ENCODE peak calls at places on chromosomes 1 and 21, in seven cellular contexts. One of them, this sample, is unnamed.

GRCh38 chr1:177181631-177182291 is 11.0 kb downstream of the BRINP2 start:
- DNase-seq in tibial artery: peak; percentile 66
- DNase-seq in heart right ventricle: peak; percentile 52
- DNase-seq in naive thymus-derived CD4-positive, alpha-beta T cell: no peak
- DNase-seq in body of pancreas: peak; percentile 48
- DNase-seq in fibroblast of lung: peak; percentile 53
- DNase-seq in left ventricle myocardium inferior: peak; percentile 47
- DNase-seq in this sample: peak; percentile 68

GRCh38 chr1:150387200-150387599 is 23.3 kb downstream of the RPRD2 start:
- DNase-seq in body of pancreas: no peak
- DNase-seq in naive thymus-derived CD4-positive, alpha-beta T cell: no peak
- DNase-seq in fibroblast of lung: no peak
- DNase-seq in left ventricle myocardium inferior: no peak
- DNase-seq in heart right ventricle: no peak
- DNase-seq in tibial artery: no peak
- DNase-seq in this sample: no peak

GRCh38 chr1:85584923-85585322 is 4.4 kb downstream of the CCN1 start:
- DNase-seq in heart right ventricle: no peak
- DNase-seq in body of pancreas: no peak
- DNase-seq in fibroblast of lung: no peak
- DNase-seq in naive thymus-derived CD4-positive, alpha-beta T cell: no peak
- DNase-seq in tibial artery: no peak
- DNase-seq in left ventricle myocardium inferior: no peak
- DNase-seq in this sample: no peak

GRCh38 chr1:86515597-86515996 is 31.3 kb upstream of the CLCA4 start:
- DNase-seq in naive thymus-derived CD4-positive, alpha-beta T cell: no peak
- DNase-seq in heart right ventricle: no peak
- DNase-seq in left ventricle myocardium inferior: no peak
- DNase-seq in fibroblast of lung: peak; percentile 28
- DNase-seq in tibial artery: no peak
- DNase-seq in body of pancreas: no peak
- DNase-seq in this sample: no peak

GRCh38 chr21:42571391-42572150 is 57.9 kb downstream of the SLC37A1 start:
- DNase-seq in tibial artery: peak; percentile 41
- DNase-seq in fibroblast of lung: no peak
- DNase-seq in body of pancreas: no peak
- DNase-seq in naive thymus-derived CD4-positive, alpha-beta T cell: no peak
- DNase-seq in heart right ventricle: no peak
- DNase-seq in left ventricle myocardium inferior: no peak
- DNase-seq in this sample: no peak

GRCh38 chr1:22104865-22105437 is 37.9 kb downstream of the WNT4 start:
- DNase-seq in fibroblast of lung: no peak
- DNase-seq in tibial artery: no peak
- DNase-seq in heart right ventricle: no peak
- DNase-seq in left ventricle myocardium inferior: no peak
- DNase-seq in body of pancreas: no peak
- DNase-seq in naive thymus-derived CD4-positive, alpha-beta T cell: peak; percentile 74
- DNase-seq in this sample: no peak

GRCh38 chr21:15182731-15183130 is 117.9 kb upstream of the NRIP1 start:
- DNase-seq in tibial artery: no peak
- DNase-seq in naive thymus-derived CD4-positive, alpha-beta T cell: no peak
- DNase-seq in left ventricle myocardium inferior: no peak
- DNase-seq in fibroblast of lung: no peak
- DNase-seq in heart right ventricle: no peak
- DNase-seq in body of pancreas: no peak
- DNase-seq in this sample: no peak

GRCh38 chr1:59903136-59903754 is 23.3 kb downstream of the CYP2J2 start:
- DNase-seq in tibial artery: no peak
- DNase-seq in left ventricle myocardium inferior: no peak
- DNase-seq in body of pancreas: peak; percentile 50
- DNase-seq in heart right ventricle: no peak
- DNase-seq in naive thymus-derived CD4-positive, alpha-beta T cell: no peak
- DNase-seq in fibroblast of lung: peak; percentile 12
- DNase-seq in this sample: no peak

GRCh38 chr1:222168621-222169020 is 379.3 kb downstream of the HHIPL2 start:
- DNase-seq in tibial artery: no peak
- DNase-seq in naive thymus-derived CD4-positive, alpha-beta T cell: no peak
- DNase-seq in body of pancreas: no peak
- DNase-seq in fibroblast of lung: no peak
- DNase-seq in left ventricle myocardium inferior: no peak
- DNase-seq in heart right ventricle: no peak
- DNase-seq in this sample: no peak

GRCh38 chr21:37415938-37416337 is 49.4 kb downstream of the DYRK1A start:
- DNase-seq in left ventricle myocardium inferior: no peak
- DNase-seq in naive thymus-derived CD4-positive, alpha-beta T cell: no peak
- DNase-seq in fibroblast of lung: no peak
- DNase-seq in tibial artery: no peak
- DNase-seq in heart right ventricle: no peak
- DNase-seq in body of pancreas: no peak
- DNase-seq in this sample: no peak

DNA sequence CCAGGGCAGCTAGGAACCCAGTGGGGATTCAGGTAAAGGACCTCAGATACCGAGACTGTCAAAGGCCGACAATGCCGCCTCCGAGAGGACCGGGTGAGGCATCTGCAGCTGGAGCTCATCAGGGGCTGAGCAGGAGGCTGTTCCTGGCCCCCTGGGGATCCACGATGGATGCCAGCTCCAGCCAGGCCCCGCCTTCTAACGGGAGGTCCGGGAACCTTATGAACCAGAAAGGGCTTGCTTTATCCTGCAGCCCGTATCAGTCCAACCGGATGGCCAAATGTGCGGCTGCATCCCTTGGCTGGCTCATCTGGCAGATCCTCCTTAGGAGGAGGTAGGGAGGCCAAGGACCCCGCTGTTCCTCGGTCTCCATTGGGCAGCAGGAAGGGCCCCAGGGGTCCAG is 32.0 kb downstream of the SLC45A1 start:
- DNase-seq in naive thymus-derived CD4-positive, alpha-beta T cell: no peak
- DNase-seq in body of pancreas: peak; percentile 30
- DNase-seq in left ventricle myocardium inferior: peak; percentile 66
- DNase-seq in fibroblast of lung: no peak
- DNase-seq in tibial artery: no peak
- DNase-seq in heart right ventricle: peak; percentile 59
- DNase-seq in this sample: no peak
- H3K27ac ChIP-seq in naive thymus-derived CD4-positive, alpha-beta T cell: no peak overlapping the region
- H3K27ac ChIP-seq in body of pancreas: no peak overlapping the region
- H3K27ac ChIP-seq in left ventricle myocardium inferior: peak overlapping the region; percentile 50
- H3K27ac ChIP-seq in fibroblast of lung: no peak overlapping the region
- H3K27ac ChIP-seq in tibial artery: peak overlapping the region; percentile 50
- H3K27ac ChIP-seq in heart right ventricle: peak overlapping the region; percentile 31
- H3K27ac ChIP-seq in this sample: no peak overlapping the region

GRCh38 chr1:169113613-169114119 is 7.2 kb downstream of the ATP1B1 start:
- DNase-seq in naive thymus-derived CD4-positive, alpha-beta T cell: no peak
- DNase-seq in tibial artery: no peak
- DNase-seq in body of pancreas: no peak
- DNase-seq in left ventricle myocardium inferior: no peak
- DNase-seq in heart right ventricle: no peak
- DNase-seq in fibroblast of lung: peak; percentile 73
- DNase-seq in this sample: peak; percentile 71
- H3K4me1 ChIP-seq in naive thymus-derived CD4-positive, alpha-beta T cell: peaks cover 5% of the 10 kb centered on the region
- H3K4me1 ChIP-seq in tibial artery: no peaks in the 10 kb centered on the region
- H3K4me1 ChIP-seq in body of pancreas: peaks cover 87% of the 10 kb centered on the region
- H3K4me1 ChIP-seq in left ventricle myocardium inferior: peaks cover 91% of the 10 kb centered on the region
- H3K4me1 ChIP-seq in heart right ventricle: peaks cover 89% of the 10 kb centered on the region
- H3K4me1 ChIP-seq in fibroblast of lung: peaks cover 35% of the 10 kb centered on the region
- H3K4me1 ChIP-seq in this sample: peaks cover 91% of the 10 kb centered on the region

DNA sequence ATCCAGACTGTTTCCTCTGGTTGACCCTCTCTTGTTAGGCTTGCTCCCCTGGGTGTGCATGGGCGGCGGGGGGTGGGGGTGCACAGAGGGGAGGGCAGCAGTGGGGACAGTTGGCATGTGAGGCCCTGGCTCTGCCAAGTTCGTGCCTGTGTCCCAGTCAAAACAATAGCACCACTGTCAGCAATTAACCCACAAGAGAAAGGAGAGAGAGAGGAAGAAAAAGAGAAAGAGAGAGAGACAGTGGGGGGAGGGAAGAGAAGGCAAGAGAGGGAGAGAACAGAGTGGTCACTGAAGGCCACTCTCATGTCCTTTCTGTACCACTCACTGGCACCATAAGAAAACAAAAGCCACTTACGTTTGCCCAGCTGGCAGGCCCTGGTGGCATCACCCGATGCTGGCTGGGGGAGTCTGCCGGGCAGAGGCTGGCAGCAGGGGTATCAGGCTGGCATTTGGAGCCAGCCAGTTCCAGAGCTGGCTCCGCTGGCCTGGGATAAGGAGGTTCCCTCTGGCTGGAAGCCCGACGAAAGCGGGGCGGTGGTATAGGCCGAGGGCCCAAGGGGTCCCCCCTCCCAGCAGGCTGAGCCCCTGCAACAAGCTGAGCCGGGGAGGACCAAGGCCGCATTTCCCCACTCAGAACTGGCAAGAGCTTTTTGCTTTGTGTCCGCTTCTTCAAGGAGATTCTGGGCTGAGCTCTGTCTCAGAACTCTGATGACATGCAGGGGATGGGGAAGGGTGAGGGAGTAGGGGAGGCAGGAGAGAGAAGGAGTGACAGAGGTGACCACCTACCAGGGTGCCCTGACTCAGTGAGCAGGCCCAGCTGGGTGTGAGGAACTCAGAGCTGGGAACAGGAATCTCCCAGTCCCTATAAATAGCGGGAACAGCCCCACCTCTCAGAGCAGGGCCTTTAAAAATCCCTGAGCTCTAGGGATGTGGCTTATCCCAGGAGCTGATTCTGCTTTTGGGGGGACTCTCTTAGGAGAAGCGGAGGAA is 27.9 kb downstream of the PIK3C2B start:
- DNase-seq in tibial artery: peak; percentile 85
- DNase-seq in fibroblast of lung: no peak
- DNase-seq in body of pancreas: peak; percentile 42
- DNase-seq in left ventricle myocardium inferior: peak; percentile 44
- DNase-seq in heart right ventricle: peak; percentile 48
- DNase-seq in naive thymus-derived CD4-positive, alpha-beta T cell: no peak
- DNase-seq in this sample: no peak
- H3K27ac ChIP-seq in tibial artery: peak overlapping the region; percentile 91
- H3K27ac ChIP-seq in fibroblast of lung: no peak overlapping the region
- H3K27ac ChIP-seq in body of pancreas: no peak overlapping the region
- H3K27ac ChIP-seq in left ventricle myocardium inferior: peak overlapping the region; percentile 97
- H3K27ac ChIP-seq in heart right ventricle: peak overlapping the region; percentile 89
- H3K27ac ChIP-seq in naive thymus-derived CD4-positive, alpha-beta T cell: no peak overlapping the region
- H3K27ac ChIP-seq in this sample: no peak overlapping the region

GRCh38 chr1:66355756-66356155 is 178.2 kb upstream of the SGIP1 start:
- DNase-seq in tibial artery: no peak
- DNase-seq in body of pancreas: no peak
- DNase-seq in heart right ventricle: no peak
- DNase-seq in naive thymus-derived CD4-positive, alpha-beta T cell: no peak
- DNase-seq in left ventricle myocardium inferior: no peak
- DNase-seq in fibroblast of lung: no peak
- DNase-seq in this sample: no peak

GRCh38 chr1:66353207-66353606 is 180.7 kb upstream of the SGIP1 start:
- DNase-seq in tibial artery: no peak
- DNase-seq in body of pancreas: no peak
- DNase-seq in heart right ventricle: no peak
- DNase-seq in left ventricle myocardium inferior: no peak
- DNase-seq in fibroblast of lung: no peak
- DNase-seq in naive thymus-derived CD4-positive, alpha-beta T cell: no peak
- DNase-seq in this sample: no peak

GRCh38 chr1:66352783-66353182 is 181.2 kb upstream of the SGIP1 start:
- DNase-seq in left ventricle myocardium inferior: no peak
- DNase-seq in fibroblast of lung: no peak
- DNase-seq in heart right ventricle: no peak
- DNase-seq in body of pancreas: no peak
- DNase-seq in naive thymus-derived CD4-positive, alpha-beta T cell: no peak
- DNase-seq in tibial artery: no peak
- DNase-seq in this sample: no peak

GRCh38 chr1:66356605-66357004 is 177.3 kb upstream of the SGIP1 start:
- DNase-seq in left ventricle myocardium inferior: no peak
- DNase-seq in fibroblast of lung: no peak
- DNase-seq in body of pancreas: no peak
- DNase-seq in naive thymus-derived CD4-positive, alpha-beta T cell: no peak
- DNase-seq in heart right ventricle: no peak
- DNase-seq in tibial artery: no peak
- DNase-seq in this sample: no peak

DNA sequence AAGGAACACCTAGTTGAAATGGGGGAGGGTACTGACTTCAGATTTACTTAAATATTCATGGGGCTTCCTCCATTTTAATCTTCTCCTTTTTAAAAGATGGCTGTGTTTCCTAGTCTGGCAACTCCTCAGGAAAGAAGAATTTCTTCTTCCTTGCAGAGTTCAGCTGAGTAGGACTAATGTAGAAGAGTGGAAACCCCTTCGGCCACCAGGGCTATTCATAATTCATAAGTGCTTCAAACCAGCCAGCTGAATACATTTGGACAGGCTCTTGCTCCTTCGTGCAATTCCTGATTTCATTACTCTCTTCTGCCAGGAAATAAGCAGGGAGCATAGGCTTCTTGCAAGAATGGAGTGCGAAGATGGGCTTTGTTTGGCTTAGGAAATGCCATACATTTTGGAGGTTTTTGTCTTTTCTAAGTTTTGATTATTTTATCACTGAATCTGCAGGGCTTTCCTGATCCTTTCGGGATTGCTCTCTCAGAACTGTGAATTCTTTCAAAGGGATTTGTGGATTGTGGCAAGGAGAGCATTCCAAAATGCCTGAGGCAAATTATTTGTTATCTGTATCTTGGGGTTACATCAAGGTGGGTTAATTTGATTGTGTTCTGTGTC is 179.5 kb upstream of the SGIP1 start:
- DNase-seq in heart right ventricle: no peak
- DNase-seq in left ventricle myocardium inferior: no peak
- DNase-seq in naive thymus-derived CD4-positive, alpha-beta T cell: no peak
- DNase-seq in body of pancreas: no peak
- DNase-seq in fibroblast of lung: peak; percentile 28
- DNase-seq in tibial artery: no peak
- DNase-seq in this sample: no peak
- H3K4me1 ChIP-seq in heart right ventricle: peaks cover 76% of the 10 kb centered on the region
- H3K4me1 ChIP-seq in left ventricle myocardium inferior: peaks cover 98% of the 10 kb centered on the region
- H3K4me1 ChIP-seq in naive thymus-derived CD4-positive, alpha-beta T cell: peaks cover 79% of the 10 kb centered on the region
- H3K4me1 ChIP-seq in body of pancreas: no peaks in the 10 kb centered on the region
- H3K4me1 ChIP-seq in fibroblast of lung: no peaks in the 10 kb centered on the region
- H3K4me1 ChIP-seq in tibial artery: peaks cover 20% of the 10 kb centered on the region
- H3K4me1 ChIP-seq in this sample: no peaks in the 10 kb centered on the region

GRCh38 chr1:90831910-90832309 is 114.8 kb upstream of the BARHL2 start:
- DNase-seq in heart right ventricle: no peak
- DNase-seq in body of pancreas: no peak
- DNase-seq in fibroblast of lung: no peak
- DNase-seq in tibial artery: no peak
- DNase-seq in naive thymus-derived CD4-positive, alpha-beta T cell: no peak
- DNase-seq in left ventricle myocardium inferior: no peak
- DNase-seq in this sample: no peak
- H3K27ac ChIP-seq in heart right ventricle: no peak overlapping the region
- H3K27ac ChIP-seq in body of pancreas: no peak overlapping the region
- H3K27ac ChIP-seq in fibroblast of lung: no peak overlapping the region
- H3K27ac ChIP-seq in tibial artery: no peak overlapping the region
- H3K27ac ChIP-seq in naive thymus-derived CD4-positive, alpha-beta T cell: no peak overlapping the region
- H3K27ac ChIP-seq in left ventricle myocardium inferior: no peak overlapping the region
- H3K27ac ChIP-seq in this sample: no peak overlapping the region